ENCODE peak calls at places on chromosome 16, in five cellular contexts. Y is esophagus muscularis mucosa, Q is glutamatergic neuron, G is thoracic aorta, J is heart right ventricle. X is an unnamed sample.

GRCh38 chr16:88769617-88770458 is 15.2 kb downstream of the PIEZO1 start:
- DNase-seq in Y (no peak), Q (peak), G (no peak), J (no peak), X (no peak)

GRCh38 chr16:26665166-26665939 is 401.4 kb upstream of the C16orf82 start:
- DNase-seq in Y (peak), Q (no peak), G (no peak), J (no peak), X (no peak)

GRCh38 chr16:74291577-74292208 is 4.9 kb upstream of the PSMD7 start:
- DNase-seq in Y (no peak), Q (no peak), G (no peak), J (no peak), X (peak)

GRCh38 chr16:8194795-8195194 is 395.5 kb downstream of the TMEM114 start:
- DNase-seq in Y (no peak), Q (peak), G (no peak), J (no peak), X (no peak)

GRCh38 chr16:84013787-84014569 is 28.6 kb downstream of the SLC38A8 start:
- DNase-seq in Y (no peak), Q (peak), G (no peak), J (no peak), X (peak)

GRCh38 chr16:89936034-89936433 is 12.5 kb upstream of the DEF8 start:
- DNase-seq in Y (no peak), Q (no peak), G (no peak), J (no peak), X (no peak)

GRCh38 chr16:64910351-64910750 is 211.5 kb downstream of the CDH11 start:
- DNase-seq in Y (no peak), Q (peak), G (peak), J (peak), X (peak)

GRCh38 chr16:3645504-3646347 is 8.8 kb upstream of the DNASE1 start:
- DNase-seq in Y (no peak), Q (peak), G (no peak), J (no peak), X (no peak)

GRCh38 chr16:85555549-85556455 is 57.3 kb upstream of the GSE1 start:
- DNase-seq in Y (no peak), Q (peak), G (no peak), J (peak), X (peak)

GRCh38 chr16:53087101-53087500 is 32.3 kb downstream of the CHD9 start:
- DNase-seq in Y (no peak), Q (no peak), G (no peak), J (no peak), X (no peak)

GRCh38 chr16:17723735-17724134 is 253.0 kb upstream of the XYLT1 start:
- DNase-seq in Y (no peak), Q (no peak), G (no peak), J (no peak), X (no peak)

GRCh38 chr16:2243031-2243528 is 6.8 kb downstream of the DNASE1L2 start:
- DNase-seq in Y (no peak), Q (no peak), G (no peak), J (no peak), X (no peak)
- TF ChIP-seq CTCF in Y (no peak), Q (peak), G (no peak), J (no peak), X (no peak)

GRCh38 chr16:75377971-75378386 is 55.3 kb downstream of the CFDP1 start:
- DNase-seq in Y (no peak), Q (no peak), G (no peak), J (no peak), X (peak)

GRCh38 chr16:75376475-75376907 is 56.8 kb downstream of the CFDP1 start:
- DNase-seq in Y (no peak), Q (no peak), G (no peak), J (no peak), X (no peak)

GRCh38 chr16:75374388-75374787 is 58.9 kb downstream of the CFDP1 start:
- DNase-seq in Y (no peak), Q (no peak), G (no peak), J (no peak), X (no peak)

DNA sequence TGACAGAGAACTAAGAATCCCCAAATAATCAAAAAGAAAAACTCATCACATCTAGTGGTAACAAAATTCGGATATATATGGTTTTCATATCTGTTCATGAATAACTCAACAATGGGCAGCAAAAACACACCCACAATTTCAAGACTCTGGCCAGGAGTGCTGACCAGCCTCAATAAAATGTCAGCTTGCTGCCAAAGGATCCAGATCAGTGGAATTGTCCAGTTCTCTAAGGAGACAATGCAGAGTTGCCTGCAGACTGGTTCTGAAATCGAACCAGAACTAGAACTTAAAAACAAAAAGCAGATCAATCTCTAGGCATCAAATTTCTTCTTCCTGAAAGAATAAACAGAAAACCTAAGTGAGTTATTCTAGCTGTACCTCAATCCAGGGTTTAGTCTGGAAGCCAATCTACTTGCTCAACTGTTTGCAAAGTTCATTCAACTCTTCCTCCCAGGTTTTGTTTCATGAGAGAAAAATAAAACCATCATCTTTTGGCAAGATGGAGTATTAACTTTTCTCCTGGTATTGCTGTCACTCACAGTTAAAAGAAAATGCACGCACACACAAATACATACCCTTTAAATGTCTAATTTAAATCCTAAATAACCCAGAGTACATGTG is 61.0 kb downstream of the CFDP1 start:
- DNase-seq in Y (no peak), Q (no peak), G (no peak), J (no peak), X (peak)
- TF ChIP-seq CTCF in Y (no peak), Q (no peak), G (no peak), J (no peak), X (no peak)

DNA sequence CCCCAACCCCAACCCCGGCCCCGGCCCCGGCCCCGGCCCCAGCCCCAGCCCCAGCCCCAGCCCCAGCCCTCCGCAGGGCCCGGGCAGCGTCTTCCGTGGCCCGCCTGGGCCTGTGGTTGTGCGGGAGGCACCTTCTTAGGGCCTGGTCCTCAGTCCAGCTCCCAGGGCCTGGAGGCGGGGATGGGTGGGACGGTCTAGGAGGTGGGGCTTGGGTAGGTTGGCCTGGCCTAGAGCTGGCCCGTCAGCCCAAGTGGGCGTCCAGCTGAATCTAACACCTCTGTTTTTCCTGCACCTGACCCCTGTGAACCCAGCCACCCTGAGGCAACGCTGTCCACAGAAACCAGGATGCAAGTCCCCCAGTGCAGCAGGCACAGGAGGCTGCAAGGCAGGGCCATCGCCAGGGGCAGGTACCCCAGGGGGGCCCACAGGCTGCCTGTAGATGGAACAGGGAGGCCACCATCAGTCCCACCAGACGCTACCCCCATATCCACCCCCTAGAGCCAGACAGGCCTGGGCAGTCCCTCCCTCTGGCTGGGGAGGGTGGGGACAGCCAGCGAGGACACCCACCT is 8.8 kb downstream of the MSLN start:
- DNase-seq in Y (no peak), Q (no peak), G (no peak), J (no peak), X (no peak)
- TF ChIP-seq CTCF in Y (no peak), Q (no peak), G (no peak), J (no peak), X (no peak)

DNA sequence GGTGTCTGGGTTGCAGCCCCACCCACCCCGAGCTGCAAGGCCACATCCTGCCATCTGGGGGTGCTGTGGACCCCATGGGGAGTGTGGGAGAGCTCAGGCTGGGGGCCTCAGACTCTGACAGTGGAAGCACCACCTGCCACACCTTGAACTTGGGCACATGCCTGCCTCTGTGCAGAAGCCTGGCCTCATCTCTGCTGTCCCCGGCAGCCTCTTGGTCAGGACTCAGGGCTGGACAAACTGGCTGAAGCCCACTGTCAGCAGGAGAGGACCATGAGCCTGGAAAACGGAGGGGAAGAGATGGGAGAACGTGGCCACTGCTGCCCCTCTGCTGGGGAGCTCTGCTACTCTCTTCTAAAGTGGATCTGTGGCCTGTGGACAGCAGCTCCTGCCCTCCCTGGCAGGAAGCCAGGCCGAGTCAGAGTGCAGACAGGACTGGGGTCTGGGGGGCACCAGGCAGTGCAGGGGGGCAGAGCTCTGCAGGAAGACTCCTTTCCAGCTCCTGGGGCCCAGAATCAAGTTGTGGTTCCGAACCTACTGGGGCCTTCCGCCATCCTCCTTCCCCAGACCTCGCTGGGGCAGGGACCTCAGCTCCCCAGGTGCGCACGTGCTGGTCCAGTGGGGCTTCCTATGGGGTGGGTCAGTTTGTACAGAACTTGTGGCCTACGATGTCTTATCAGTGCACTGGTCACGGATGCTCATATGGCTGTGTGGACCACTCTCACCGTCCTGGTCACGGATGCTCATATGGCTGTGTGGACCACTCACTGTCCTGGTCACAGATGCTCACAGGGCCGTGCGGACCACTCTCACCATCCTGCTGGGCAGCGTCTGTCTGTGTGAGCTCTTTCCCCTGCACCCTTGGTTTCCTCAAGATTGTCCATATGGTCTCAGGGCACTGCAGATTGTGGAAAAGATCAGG is 207.7 kb downstream of the LAT start:
- DNase-seq in Y (no peak), Q (no peak), G (no peak), J (no peak), X (no peak)
- TF ChIP-seq CTCF in Y (no peak), Q (no peak), G (no peak), J (peak), X (no peak)

DNA sequence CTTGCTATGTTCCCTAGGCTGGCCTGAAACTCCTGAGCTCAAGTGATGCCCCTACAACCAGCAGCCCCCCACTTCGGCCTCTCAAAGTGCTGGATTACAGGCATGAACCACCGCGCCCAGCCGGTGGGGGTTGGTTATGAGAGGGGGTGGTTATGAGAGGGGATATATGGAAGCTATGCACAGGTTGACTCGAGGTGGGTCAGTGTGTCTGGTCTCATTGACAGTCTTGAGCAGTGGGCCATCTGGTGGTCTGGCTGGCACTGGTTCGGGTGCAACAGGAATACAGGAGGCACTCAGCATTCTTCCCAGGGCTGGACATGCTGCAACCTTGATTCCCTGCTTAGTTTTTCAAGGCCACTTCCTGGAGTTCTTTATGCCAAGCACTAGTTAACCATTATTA is 5.6 kb upstream of the STX1B start:
- DNase-seq in Y (no peak), Q (no peak), G (no peak), J (no peak), X (no peak)
- TF ChIP-seq CTCF in Y (no peak), Q (no peak), G (no peak), J (no peak), X (no peak)

GRCh38 chr16:14199199-14199598 is 128.1 kb downstream of the MRTFB start:
- DNase-seq in Y (no peak), Q (no peak), G (no peak), J (no peak), X (no peak)

GRCh38 chr16:14202095-14202494 is 131.0 kb downstream of the MRTFB start:
- DNase-seq in Y (no peak), Q (no peak), G (no peak), J (no peak), X (no peak)

GRCh38 chr16:14199624-14200023 is 128.5 kb downstream of the MRTFB start:
- DNase-seq in Y (no peak), Q (no peak), G (no peak), J (no peak), X (peak)

GRCh38 chr16:14205666-14206065 is 134.5 kb downstream of the MRTFB start:
- DNase-seq in Y (no peak), Q (no peak), G (no peak), J (no peak), X (peak)

DNA sequence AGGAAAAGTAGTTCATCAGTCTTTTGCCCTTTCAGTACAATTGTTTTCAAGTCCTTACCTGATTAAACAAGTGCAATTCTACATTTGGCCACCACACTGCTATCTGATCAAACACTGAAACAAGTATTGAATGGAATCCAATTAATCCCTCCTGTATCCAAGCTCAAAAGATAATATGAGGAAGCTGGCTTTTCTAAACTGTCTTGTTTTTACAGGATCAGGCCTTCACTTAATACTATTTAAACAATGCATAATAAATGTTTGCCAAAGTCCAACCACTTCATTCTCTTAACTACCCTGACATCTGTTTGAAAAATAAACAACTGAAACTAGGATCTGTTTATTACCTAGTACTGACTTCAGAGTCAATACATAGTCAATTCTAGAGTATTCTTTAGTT is 131.6 kb downstream of the MRTFB start:
- DNase-seq in Y (no peak), Q (no peak), G (no peak), J (no peak), X (peak)
- TF ChIP-seq CTCF in Y (peak), Q (peak), G (peak), J (peak), X (peak)

GRCh38 chr16:69859105-69859969 is 91.8 kb upstream of the CLEC18A start:
- DNase-seq in Y (no peak), Q (peak), G (no peak), J (peak), X (no peak)
- TF ChIP-seq CTCF in Y (peak), Q (peak), G (peak), J (peak), X (peak)

GRCh38 chr16:14300631-14301149 is 229.6 kb downstream of the MRTFB start:
- DNase-seq in Y (no peak), Q (peak), G (peak), J (peak), X (peak)
- TF ChIP-seq CTCF in Y (peak), Q (no peak), G (peak), J (peak), X (peak)

X was measured in fibroblast of pulmonary artery.